ENCODE peak calls at places on chromosomes 5 and 9, in six cellular contexts. M, H, Z, V, D and E are unnamed samples.

GRCh38 chr9:124810513-124811355 is 33.8 kb downstream of the OLFML2A start:
- DNase-seq in H (no peak), V (peak), M (peak), Z (peak), D (no peak), E (peak)

GRCh38 chr5:77449981-77450380 is 42.1 kb downstream of the WDR41 start:
- DNase-seq in M (no peak), H (no peak), D (no peak), V (no peak), Z (no peak), E (no peak)

GRCh38 chr9:110081395-110081794 is 126.6 kb downstream of the C9orf152 start:
- DNase-seq in M (no peak), V (peak), D (no peak), H (no peak), Z (no peak), E (no peak)

GRCh38 chr9:21688108-21689102 is 114.0 kb upstream of the MTAP start:
- DNase-seq in Z (no peak), M (peak), D (no peak), V (no peak), H (no peak), E (peak)

GRCh38 chr5:112318346-112318745 is 100.7 kb downstream of the EPB41L4A start:
- DNase-seq in M (no peak), Z (no peak), H (no peak), D (no peak), V (no peak), E (no peak)

GRCh38 chr9:7297521-7297920 is 502.1 kb downstream of the DMAC1 start:
- DNase-seq in Z (no peak), H (no peak), M (no peak), V (no peak), D (no peak), E (no peak)

GRCh38 chr5:52798952-52799351 is 11.2 kb downstream of the ITGA1 start:
- DNase-seq in Z (no peak), D (no peak), V (no peak), H (no peak), M (no peak), E (no peak)

GRCh38 chr5:35180046-35180445 is 50.2 kb downstream of the PRLR start:
- DNase-seq in V (no peak), Z (no peak), H (no peak), D (no peak), M (no peak), E (no peak)

GRCh38 chr5:12095808-12096281 is 191.6 kb upstream of the CTNND2 start:
- DNase-seq in V (no peak), H (no peak), D (no peak), M (no peak), Z (no peak), E (no peak)

GRCh38 chr5:72556351-72557146 is 49.3 kb upstream of the ZNF366 start:
- DNase-seq in D (peak), M (no peak), V (peak), H (peak), Z (peak), E (no peak)

GRCh38 chr9:95363051-95363841 is 45.7 kb upstream of the FANCC start:
- DNase-seq in M (no peak), Z (no peak), V (no peak), D (no peak), H (no peak), E (no peak)

GRCh38 chr5:177315411-177315810 is 3.7 kb upstream of the MXD3 start:
- DNase-seq in H (no peak), D (peak), M (no peak), Z (no peak), V (no peak), E (no peak)

GRCh38 chr5:38595149-38595725 is 38.8 kb upstream of the LIFR start:
- DNase-seq in M (no peak), D (peak), V (peak), Z (no peak), H (no peak), E (peak)

GRCh38 chr5:6962256-6962655 is 249.0 kb downstream of the TENT4A start:
- DNase-seq in D (no peak), H (no peak), Z (no peak), M (no peak), V (peak), E (no peak)

GRCh38 chr9:71355884-71356283 is 234.5 kb upstream of the TRPM3 start:
- DNase-seq in D (no peak), V (peak), M (no peak), Z (no peak), H (no peak), E (no peak)

GRCh38 chr9:87725900-87726709 is at the start of gene CTSL:
- DNase-seq in M (peak), D (peak), Z (peak), H (peak), V (peak), E (peak)

GRCh38 chr5:63247651-63248050 is 669.0 kb downstream of the LRRC70 start:
- DNase-seq in M (no peak), V (no peak), H (no peak), Z (no peak), D (no peak), E (no peak)

GRCh38 chr5:1508679-1509290 is 15.0 kb downstream of the LPCAT1 start:
- DNase-seq in V (no peak), Z (no peak), D (peak), M (no peak), H (peak), E (no peak)

GRCh38 chr5:160555836-160556660 is 134.4 kb downstream of the PTTG1 start:
- DNase-seq in D (no peak), V (no peak), H (peak), Z (no peak), M (no peak), E (peak)

GRCh38 chr5:110333384-110333783 is 393.1 kb downstream of the TMEM232 start:
- DNase-seq in Z (peak), H (no peak), V (peak), D (no peak), M (no peak), E (no peak)

GRCh38 chr9:17574342-17574741 is 4.5 kb upstream of the SH3GL2 start:
- DNase-seq in Z (no peak), M (no peak), H (no peak), V (no peak), D (no peak), E (no peak)

GRCh38 chr9:124776952-124777645 is at the start of gene OLFML2A:
- DNase-seq in M (no peak), V (no peak), H (no peak), Z (peak), D (peak), E (no peak)

DNA sequence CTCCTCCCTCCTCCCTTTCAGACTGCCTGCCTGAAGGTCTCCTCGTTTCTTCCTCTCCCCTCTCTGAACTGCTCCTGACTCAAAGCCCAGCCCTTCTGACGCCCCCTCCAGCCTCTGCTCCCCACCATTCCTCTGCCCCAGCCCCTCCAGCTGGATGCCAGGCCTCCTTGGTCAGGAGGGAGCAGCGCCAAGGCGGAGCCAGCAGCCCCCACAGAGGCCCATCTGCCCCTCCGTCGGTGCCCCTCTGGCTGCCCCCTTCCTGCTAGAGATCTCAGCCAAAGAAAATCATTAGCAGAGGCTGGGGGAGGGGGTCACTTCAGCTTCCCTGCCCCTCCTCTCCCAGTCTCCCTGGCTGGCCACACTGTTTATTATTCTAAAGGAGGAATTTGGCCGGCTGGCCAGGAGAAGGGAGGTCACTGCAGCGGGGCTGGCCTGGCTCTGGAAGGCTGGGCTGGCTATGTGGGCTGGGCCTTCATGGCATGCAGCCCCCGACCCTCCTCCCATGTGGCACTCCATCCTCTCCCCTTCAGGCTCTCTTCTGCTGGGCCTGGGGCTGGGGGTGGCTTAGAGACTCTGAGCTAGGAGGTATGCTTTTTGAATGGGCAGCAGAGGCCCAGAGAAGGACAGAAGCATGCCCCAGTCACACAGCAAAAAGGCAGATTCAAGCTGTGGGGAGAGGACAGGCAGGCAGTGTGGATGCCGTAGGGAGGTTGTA is 16.9 kb downstream of the PDGFRB start:
- DNase-seq in Z (peak), V (peak), D (no peak), H (no peak), M (no peak), E (no peak)
- H3K27ac ChIP-seq in Z (peak), V (peak), D (peak), H (peak), M (no peak), E (no peak)

DNA sequence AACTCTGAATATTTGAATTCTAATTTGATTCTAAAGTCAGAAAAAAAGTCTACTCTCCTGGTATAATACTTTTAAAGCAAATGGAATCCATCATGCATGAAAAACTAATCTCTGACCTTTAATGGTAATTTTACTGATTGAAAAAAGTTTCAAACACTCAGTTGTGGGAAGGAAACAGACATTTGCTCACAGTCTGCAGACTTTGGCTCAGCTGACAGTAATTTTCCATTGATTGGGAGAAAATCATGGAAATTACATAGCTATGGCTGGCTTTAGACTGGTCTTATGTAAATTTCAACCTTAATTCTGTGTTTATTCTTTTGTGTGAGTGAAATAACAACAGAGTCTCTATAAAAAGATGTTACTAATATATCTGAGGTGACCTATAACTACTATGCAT is 574.2 kb downstream of the PDE4D start:
- DNase-seq in D (no peak), Z (no peak), H (no peak), V (no peak), M (no peak), E (no peak)
- H3K27ac ChIP-seq in D (no peak), Z (peak), H (no peak), V (no peak), M (no peak), E (no peak)

DNA sequence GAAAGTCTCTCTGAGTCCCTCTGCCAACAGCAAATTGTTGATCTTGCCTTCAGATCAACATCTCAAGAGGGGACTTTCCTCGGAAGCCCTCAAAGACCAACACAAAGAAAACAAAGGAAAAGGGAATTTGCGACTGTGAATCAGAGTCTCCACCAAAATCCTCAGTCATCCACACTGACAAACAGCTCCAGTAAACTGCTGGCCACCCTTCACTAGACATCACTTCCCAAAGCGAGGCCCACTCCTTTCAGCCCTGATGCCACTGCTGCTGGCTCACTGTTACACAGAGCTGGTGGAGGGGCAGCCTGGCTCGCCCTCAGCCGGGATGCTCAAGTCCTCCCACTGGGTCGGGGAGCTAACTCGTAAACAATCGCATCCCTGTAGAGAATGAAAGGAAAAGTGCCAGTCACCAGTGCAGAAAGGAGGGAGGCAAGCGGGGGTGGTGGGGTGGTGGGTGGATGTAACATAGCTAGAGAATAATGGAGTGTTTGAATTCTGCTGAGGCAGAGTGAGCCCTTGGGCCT is 1.3 kb downstream of the FGF1 start:
- DNase-seq in H (no peak), V (peak), D (no peak), Z (no peak), M (no peak), E (peak)
- H3K27ac ChIP-seq in H (no peak), V (peak), D (no peak), Z (no peak), M (peak), E (peak)

GRCh38 chr5:173707392-173707791 is 90.9 kb upstream of the BOD1 start:
- DNase-seq in Z (no peak), M (peak), V (no peak), H (no peak), D (no peak), E (peak)
- H3K27ac ChIP-seq in Z (no peak), M (peak), V (no peak), H (no peak), D (no peak), E (no peak)

GRCh38 chr5:151718168-151718567 is 31.5 kb upstream of the SPARC start:
- DNase-seq in Z (no peak), M (no peak), D (no peak), V (no peak), H (no peak), E (no peak)
- H3K27ac ChIP-seq in Z (no peak), M (no peak), D (no peak), V (no peak), H (peak), E (no peak)

DNA sequence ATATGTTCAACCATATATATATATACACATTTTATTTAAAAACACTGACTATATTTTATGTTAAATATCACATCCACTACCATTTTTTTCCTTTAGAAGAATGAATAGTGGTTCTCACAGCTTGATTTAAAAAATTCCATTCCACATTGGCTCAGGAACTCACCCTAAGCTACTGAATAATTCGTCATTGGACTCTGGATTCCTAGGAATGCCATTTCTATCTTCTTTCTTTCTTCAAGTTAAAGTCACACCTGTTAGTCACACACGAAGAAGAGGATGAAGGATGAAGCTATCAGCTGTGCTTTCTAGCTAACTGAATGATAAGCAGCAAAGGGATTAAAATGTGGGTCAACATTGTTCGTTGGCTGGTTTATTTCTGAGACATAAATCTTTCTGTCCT is 7.9 kb downstream of the ELOVL7 start:
- DNase-seq in D (no peak), M (no peak), H (no peak), V (peak), Z (no peak), E (no peak)
- H3K27ac ChIP-seq in D (no peak), M (no peak), H (no peak), V (no peak), Z (no peak), E (no peak)